ENCODE peak calls at places on chromosome 6, in eight cellular contexts. M, E, I, F, W, J, T and S are unnamed samples.

GRCh38 chr6:159035891-159036290 is 8.9 kb downstream of the TAGAP start:
- DNase-seq in F (no peak), W (no peak), M (no peak), J (no peak), T (no peak), E (no peak), I (no peak), S (no peak)

GRCh38 chr6:53287336-53288225 is 61.2 kb downstream of the ELOVL5 start:
- DNase-seq in F (peak; percentile 22), T (no peak), E (no peak), W (no peak), I (no peak), M (no peak), J (no peak), S (no peak)

GRCh38 chr6:169158182-169158573 is 95.5 kb downstream of the THBS2 start:
- DNase-seq in I (no peak), E (no peak), M (no peak), F (no peak), T (peak; percentile 90), J (no peak), W (no peak), S (no peak)

GRCh38 chr6:26412225-26412624 is 10.2 kb downstream of the BTN3A1 start:
- DNase-seq in E (no peak), M (no peak), I (no peak), F (no peak), T (no peak), W (no peak), J (peak; percentile 49), S (no peak)

GRCh38 chr6:125191916-125192609 is 38.5 kb downstream of the TPD52L1 start:
- DNase-seq in T (peak; percentile 77), E (peak; percentile 48), W (peak; percentile 53), J (peak; percentile 80), F (peak; percentile 75), I (peak; percentile 5), M (peak; percentile 73), S (peak; percentile 78)

GRCh38 chr6:41502607-41503434 is 43.4 kb upstream of the FOXP4 start:
- DNase-seq in M (no peak), J (peak; percentile 69), W (peak; percentile 52), T (no peak), I (no peak), E (no peak), F (peak; percentile 77), S (no peak)

GRCh38 chr6:26159417-26160273 is 72.4 kb downstream of the HFE start:
- DNase-seq in W (no peak), M (no peak), T (no peak), E (no peak), J (no peak), F (no peak), I (no peak), S (peak; percentile 48)

GRCh38 chr6:87742106-87742505 is 40.1 kb upstream of the AKIRIN2 start:
- DNase-seq in J (no peak), I (no peak), M (no peak), F (no peak), W (no peak), T (no peak), E (no peak), S (no peak)

GRCh38 chr6:90121982-90122381 is 174.7 kb downstream of the BACH2 start:
- DNase-seq in W (no peak), M (peak; percentile 54), I (no peak), J (no peak), E (no peak), T (no peak), F (no peak), S (no peak)

GRCh38 chr6:156846845-156847599 is 69.8 kb downstream of the ARID1B start:
- DNase-seq in W (no peak), I (no peak), M (no peak), E (no peak), J (no peak), T (no peak), F (no peak), S (no peak)

GRCh38 chr6:31763617-31763940 is 1.1 kb downstream of the SAPCD1 start:
- DNase-seq in M (peak; percentile 58), J (peak; percentile 55), F (peak; percentile 64), W (no peak), E (no peak), T (no peak), I (no peak), S (peak; percentile 38)

GRCh38 chr6:142301421-142302391 is at the start of gene ADGRG6:
- DNase-seq in E (no peak), M (peak; percentile 48), J (peak; percentile 75), W (peak; percentile 73), I (no peak), F (peak; percentile 72), T (peak; percentile 77), S (peak; percentile 69)

GRCh38 chr6:130293800-130294199 is 71.0 kb upstream of the SAMD3 start:
- DNase-seq in W (no peak), F (peak; percentile 74), J (peak; percentile 72), I (no peak), M (peak; percentile 36), T (no peak), E (no peak), S (peak; percentile 57)

GRCh38 chr6:152356659-152357058 is 280.5 kb downstream of the SYNE1 start:
- DNase-seq in T (no peak), W (no peak), J (no peak), E (no peak), M (peak; percentile 58), I (no peak), F (peak; percentile 51), S (peak; percentile 39)

GRCh38 chr6:33410711-33411631 is at the start of gene PHF1:
- DNase-seq in W (peak; percentile 78), T (peak; percentile 92), E (no peak), M (peak; percentile 94), F (peak; percentile 76), I (no peak), J (no peak), S (no peak)

GRCh38 chr6:23329091-23329490 is 759.7 kb downstream of the HDGFL1 start:
- DNase-seq in J (no peak), M (no peak), F (peak; percentile 6), E (peak; percentile 86), W (no peak), T (no peak), I (no peak), S (no peak)

GRCh38 chr6:14384175-14384949 is 266.8 kb downstream of the CD83 start:
- DNase-seq in M (no peak), T (no peak), E (no peak), I (no peak), F (no peak), W (no peak), J (no peak), S (no peak)

GRCh38 chr6:10403385-10404106 is 11.3 kb downstream of the TFAP2A start:
- DNase-seq in E (no peak), W (no peak), J (no peak), M (peak; percentile 89), I (no peak), F (no peak), T (no peak), S (peak; percentile 64)